ENCODE peak calls at places on chromosomes 12 and 14, in nine cellular contexts. A, L, G, Z, X, J, N, O and F are unnamed samples.

GRCh38 chr12:130825771-130826150 is 13.3 kb downstream of the STX2 start:
- DNase-seq in G (no peak), X (no peak), L (no peak), O (no peak), A (no peak), J (no peak), Z (no peak), N (no peak), F (no peak)

GRCh38 chr12:21305666-21306065 is 29.1 kb downstream of the SLCO1A2 start:
- DNase-seq in N (peak; percentile 13), G (no peak), X (no peak), O (no peak), A (no peak), Z (no peak), J (no peak), L (no peak), F (no peak)

GRCh38 chr12:89427508-89428156 is 75.3 kb upstream of the DUSP6 start:
- DNase-seq in N (peak; percentile 48), Z (peak; percentile 90), L (no peak), A (no peak), G (no peak), X (no peak), J (no peak), O (no peak), F (no peak)

GRCh38 chr12:26874501-26875296 is 41.7 kb upstream of the ITPR2 start:
- DNase-seq in J (no peak), A (no peak), O (peak; percentile 45), N (no peak), L (no peak), Z (peak; percentile 99), X (no peak), G (peak; percentile 77), F (no peak)

GRCh38 chr14:105092124-105092911 is 27.1 kb upstream of the GPR132 start:
- DNase-seq in X (no peak), A (no peak), L (peak; percentile 80), N (no peak), G (peak; percentile 37), O (peak; percentile 65), Z (no peak), J (no peak), F (peak; percentile 83)

GRCh38 chr14:103008768-103009342 is 48.5 kb downstream of the CDC42BPB start:
- DNase-seq in X (no peak), J (no peak), G (no peak), O (no peak), L (no peak), N (no peak), A (no peak), Z (no peak), F (no peak)

GRCh38 chr12:53430116-53430515 is 6.5 kb downstream of the AMHR2 start:
- DNase-seq in Z (no peak), N (no peak), A (no peak), O (no peak), J (no peak), L (no peak), G (no peak), X (no peak), F (no peak)

GRCh38 chr12:101792046-101792931 is 38.5 kb downstream of the GNPTAB start:
- DNase-seq in O (no peak), X (no peak), Z (no peak), J (no peak), G (no peak), A (no peak), N (peak; percentile 11), L (no peak), F (no peak)

GRCh38 chr12:14974633-14975032 is 1.8 kb downstream of the PDE6H start:
- DNase-seq in O (no peak), Z (no peak), J (no peak), A (no peak), G (no peak), L (no peak), X (no peak), N (no peak), F (no peak)

GRCh38 chr12:113346387-113346786 is 11.5 kb upstream of the SLC8B1 start:
- DNase-seq in L (no peak), O (no peak), N (no peak), A (no peak), Z (peak; percentile 42), G (no peak), X (no peak), J (no peak), F (no peak)

GRCh38 chr14:63045234-63045611 is at the start of gene KCNH5:
- DNase-seq in A (no peak), O (peak; percentile 92), Z (no peak), G (peak; percentile 28), N (no peak), J (peak; percentile 17), L (no peak), X (no peak), F (no peak)

GRCh38 chr14:38721822-38722431 is 381.1 kb downstream of the SEC23A start:
- DNase-seq in Z (peak; percentile 71), G (peak; percentile 33), X (no peak), L (peak; percentile 93), A (no peak), O (peak; percentile 79), J (peak; percentile 8), N (peak; percentile 34), F (peak; percentile 83)